ENCODE peak calls at places on chromosomes 3 and 15, in seven cellular contexts. One of them, this sample, is unnamed.
A peak's percentile ranks its signal among the peaks of the same experiment; 100 is the strongest.

GRCh38 chr15:27235689-27236088 is 264.7 kb downstream of the GABRG3 start:
- DNase-seq in upper lobe of right lung: no peak
- DNase-seq in osteoblast: no peak
- DNase-seq in adrenal gland: no peak
- DNase-seq in heart right ventricle: no peak
- DNase-seq in GM23248: peak; percentile 40
- DNase-seq in ascending aorta: no peak
- DNase-seq in this sample: no peak

GRCh38 chr3:65939841-65940246 is 98.9 kb downstream of the MAGI1 start:
- DNase-seq in upper lobe of right lung: no peak
- DNase-seq in osteoblast: peak; percentile 86
- DNase-seq in adrenal gland: no peak
- DNase-seq in heart right ventricle: no peak
- DNase-seq in GM23248: peak; percentile 68
- DNase-seq in ascending aorta: no peak
- DNase-seq in this sample: no peak

GRCh38 chr3:64954995-64955636 is 267.3 kb upstream of the ADAMTS9 start:
- DNase-seq in upper lobe of right lung: no peak
- DNase-seq in osteoblast: no peak
- DNase-seq in adrenal gland: no peak
- DNase-seq in heart right ventricle: peak; percentile 32
- DNase-seq in GM23248: no peak
- DNase-seq in ascending aorta: peak; percentile 77
- DNase-seq in this sample: no peak

GRCh38 chr15:83278191-83278590 is 6.3 kb downstream of the BNC1 start:
- DNase-seq in upper lobe of right lung: no peak
- DNase-seq in osteoblast: peak; percentile 81
- DNase-seq in adrenal gland: no peak
- DNase-seq in heart right ventricle: no peak
- DNase-seq in GM23248: peak; percentile 83
- DNase-seq in ascending aorta: no peak
- DNase-seq in this sample: no peak

GRCh38 chr3:60017631-60018030 is 967.8 kb upstream of the CFAP20DC start:
- DNase-seq in upper lobe of right lung: no peak
- DNase-seq in osteoblast: no peak
- DNase-seq in adrenal gland: no peak
- DNase-seq in heart right ventricle: no peak
- DNase-seq in GM23248: peak; percentile 4
- DNase-seq in ascending aorta: no peak
- DNase-seq in this sample: no peak

GRCh38 chr3:60070366-60070765 is 1020.5 kb upstream of the CFAP20DC start:
- DNase-seq in upper lobe of right lung: no peak
- DNase-seq in osteoblast: no peak
- DNase-seq in adrenal gland: no peak
- DNase-seq in heart right ventricle: no peak
- DNase-seq in GM23248: no peak
- DNase-seq in ascending aorta: no peak
- DNase-seq in this sample: no peak

GRCh38 chr15:46316024-46316423 is 681.2 kb downstream of the SQOR start:
- DNase-seq in upper lobe of right lung: no peak
- DNase-seq in osteoblast: no peak
- DNase-seq in adrenal gland: peak; percentile 23
- DNase-seq in heart right ventricle: peak; percentile 18
- DNase-seq in GM23248: no peak
- DNase-seq in ascending aorta: no peak
- DNase-seq in this sample: no peak

GRCh38 chr15:85771781-85772445 is 22.8 kb downstream of the KLHL25 start:
- DNase-seq in upper lobe of right lung: peak; percentile 83
- DNase-seq in osteoblast: peak; percentile 94
- DNase-seq in adrenal gland: peak; percentile 54
- DNase-seq in heart right ventricle: no peak
- DNase-seq in GM23248: peak; percentile 76
- DNase-seq in ascending aorta: peak; percentile 89
- DNase-seq in this sample: no peak

GRCh38 chr3:134148534-134148933 is 102.1 kb downstream of the RYK start:
- DNase-seq in upper lobe of right lung: no peak
- DNase-seq in osteoblast: no peak
- DNase-seq in adrenal gland: no peak
- DNase-seq in heart right ventricle: no peak
- DNase-seq in GM23248: peak; percentile 57
- DNase-seq in ascending aorta: no peak
- DNase-seq in this sample: no peak

GRCh38 chr3:99084156-99084555 is 182.7 kb upstream of the DCBLD2 start:
- DNase-seq in upper lobe of right lung: no peak
- DNase-seq in osteoblast: no peak
- DNase-seq in adrenal gland: no peak
- DNase-seq in heart right ventricle: no peak
- DNase-seq in GM23248: no peak
- DNase-seq in ascending aorta: no peak
- DNase-seq in this sample: no peak

GRCh38 chr3:159200176-159200575 is 398.3 kb downstream of the MFSD1 start:
- DNase-seq in upper lobe of right lung: no peak
- DNase-seq in osteoblast: peak; percentile 26
- DNase-seq in adrenal gland: no peak
- DNase-seq in heart right ventricle: no peak
- DNase-seq in GM23248: peak; percentile 87
- DNase-seq in ascending aorta: no peak
- DNase-seq in this sample: no peak

GRCh38 chr15:35470441-35470840 is 75.5 kb downstream of the DPH6 start:
- DNase-seq in upper lobe of right lung: no peak
- DNase-seq in osteoblast: no peak
- DNase-seq in adrenal gland: peak; percentile 30
- DNase-seq in heart right ventricle: no peak
- DNase-seq in GM23248: no peak
- DNase-seq in ascending aorta: no peak
- DNase-seq in this sample: no peak

GRCh38 chr3:184602406-184603155 is 41.0 kb downstream of the EPHB3 start:
- DNase-seq in upper lobe of right lung: no peak
- DNase-seq in osteoblast: peak; percentile 94
- DNase-seq in adrenal gland: no peak
- DNase-seq in heart right ventricle: no peak
- DNase-seq in GM23248: no peak
- DNase-seq in ascending aorta: no peak
- DNase-seq in this sample: no peak

GRCh38 chr3:148757238-148757930 is 59.7 kb downstream of the AGTR1 start:
- DNase-seq in upper lobe of right lung: no peak
- DNase-seq in osteoblast: peak; percentile 67
- DNase-seq in adrenal gland: no peak
- DNase-seq in heart right ventricle: no peak
- DNase-seq in GM23248: peak; percentile 95
- DNase-seq in ascending aorta: no peak
- DNase-seq in this sample: no peak

GRCh38 chr3:65665922-65666321 is 372.8 kb downstream of the MAGI1 start:
- DNase-seq in upper lobe of right lung: no peak
- DNase-seq in osteoblast: no peak
- DNase-seq in adrenal gland: no peak
- DNase-seq in heart right ventricle: no peak
- DNase-seq in GM23248: no peak
- DNase-seq in ascending aorta: no peak
- DNase-seq in this sample: no peak

GRCh38 chr3:11603628-11604027 is 40.1 kb downstream of the VGLL4 start:
- DNase-seq in upper lobe of right lung: no peak
- DNase-seq in osteoblast: peak; percentile 83
- DNase-seq in adrenal gland: no peak
- DNase-seq in heart right ventricle: peak; percentile 61
- DNase-seq in GM23248: peak; percentile 70
- DNase-seq in ascending aorta: peak; percentile 88
- DNase-seq in this sample: no peak

GRCh38 chr3:65953881-65954733 is 84.6 kb downstream of the MAGI1 start:
- DNase-seq in upper lobe of right lung: peak; percentile 70
- DNase-seq in osteoblast: peak; percentile 35
- DNase-seq in adrenal gland: peak; percentile 30
- DNase-seq in heart right ventricle: peak; percentile 26
- DNase-seq in GM23248: no peak
- DNase-seq in ascending aorta: no peak
- DNase-seq in this sample: peak; percentile 52

GRCh38 chr15:50549326-50549725 is 2.9 kb upstream of the USP50 start:
- DNase-seq in upper lobe of right lung: no peak
- DNase-seq in osteoblast: no peak
- DNase-seq in adrenal gland: no peak
- DNase-seq in heart right ventricle: no peak
- DNase-seq in GM23248: peak; percentile 9
- DNase-seq in ascending aorta: no peak
- DNase-seq in this sample: no peak

GRCh38 chr3:71984843-71985594 is 200.1 kb upstream of the PROK2 start:
- DNase-seq in upper lobe of right lung: no peak
- DNase-seq in osteoblast: no peak
- DNase-seq in adrenal gland: no peak
- DNase-seq in heart right ventricle: no peak
- DNase-seq in GM23248: no peak
- DNase-seq in ascending aorta: no peak
- DNase-seq in this sample: no peak

GRCh38 chr15:80584561-80584964 is 110.5 kb upstream of the ABHD17C start:
- DNase-seq in upper lobe of right lung: no peak
- DNase-seq in osteoblast: no peak
- DNase-seq in adrenal gland: no peak
- DNase-seq in heart right ventricle: no peak
- DNase-seq in GM23248: no peak
- DNase-seq in ascending aorta: peak; percentile 58
- DNase-seq in this sample: no peak

GRCh38 chr3:150083653-150084037 is 113.0 kb upstream of the PFN2 start:
- DNase-seq in upper lobe of right lung: no peak
- DNase-seq in osteoblast: peak; percentile 72
- DNase-seq in adrenal gland: no peak
- DNase-seq in heart right ventricle: no peak
- DNase-seq in GM23248: peak; percentile 75
- DNase-seq in ascending aorta: no peak
- DNase-seq in this sample: no peak

DNA sequence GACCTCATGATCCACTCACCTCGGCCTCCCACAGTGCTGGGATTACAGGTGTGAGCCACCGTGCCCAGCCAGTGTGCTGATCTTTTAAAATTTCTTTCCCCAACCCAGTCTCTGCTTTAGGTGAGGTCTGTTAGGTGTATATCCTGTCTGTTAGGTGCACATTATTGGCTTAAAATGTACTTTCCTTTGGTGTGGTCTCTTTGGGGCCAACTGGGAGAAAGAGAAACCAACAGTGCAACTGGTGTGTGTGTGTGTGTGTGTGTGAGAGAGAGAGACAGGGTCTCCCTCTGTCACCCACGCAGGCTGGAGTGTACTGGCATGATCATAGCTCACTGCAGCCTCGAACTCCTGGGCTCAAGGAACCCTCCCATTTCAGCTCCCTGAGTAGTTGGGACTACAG is 50.3 kb upstream of the GNB5 start:
- DNase-seq in upper lobe of right lung: no peak
- DNase-seq in osteoblast: no peak
- DNase-seq in adrenal gland: no peak
- DNase-seq in heart right ventricle: no peak
- DNase-seq in GM23248: no peak
- DNase-seq in ascending aorta: no peak
- DNase-seq in this sample: no peak
- H3K36me3 ChIP-seq in upper lobe of right lung: peaks cover 24% of the 10 kb centered on the region
- H3K36me3 ChIP-seq in osteoblast: no peaks in the 10 kb centered on the region
- H3K36me3 ChIP-seq in adrenal gland: no peaks in the 10 kb centered on the region
- H3K36me3 ChIP-seq in heart right ventricle: no peaks in the 10 kb centered on the region
- H3K36me3 ChIP-seq in GM23248: no peaks in the 10 kb centered on the region
- H3K36me3 ChIP-seq in ascending aorta: no peaks in the 10 kb centered on the region
- H3K36me3 ChIP-seq in this sample: peaks cover 2% of the 10 kb centered on the region

GRCh38 chr15:25053000-25053815 is 98.4 kb downstream of the SNRPN start:
- DNase-seq in upper lobe of right lung: peak; percentile 32
- DNase-seq in osteoblast: peak; percentile 58
- DNase-seq in adrenal gland: no peak
- DNase-seq in heart right ventricle: no peak
- DNase-seq in GM23248: no peak
- DNase-seq in ascending aorta: no peak
- DNase-seq in this sample: no peak
- H3K9me3 ChIP-seq in upper lobe of right lung: peaks cover 92% of the 10 kb centered on the region
- H3K9me3 ChIP-seq in osteoblast: peaks cover 83% of the 10 kb centered on the region
- H3K9me3 ChIP-seq in adrenal gland: no peaks in the 10 kb centered on the region
- H3K9me3 ChIP-seq in heart right ventricle: peaks cover 100% of the 10 kb centered on the region
- H3K9me3 ChIP-seq in GM23248: no peaks in the 10 kb centered on the region
- H3K9me3 ChIP-seq in ascending aorta: peaks cover 100% of the 10 kb centered on the region
- H3K9me3 ChIP-seq in this sample: peaks cover 81% of the 10 kb centered on the region

DNA sequence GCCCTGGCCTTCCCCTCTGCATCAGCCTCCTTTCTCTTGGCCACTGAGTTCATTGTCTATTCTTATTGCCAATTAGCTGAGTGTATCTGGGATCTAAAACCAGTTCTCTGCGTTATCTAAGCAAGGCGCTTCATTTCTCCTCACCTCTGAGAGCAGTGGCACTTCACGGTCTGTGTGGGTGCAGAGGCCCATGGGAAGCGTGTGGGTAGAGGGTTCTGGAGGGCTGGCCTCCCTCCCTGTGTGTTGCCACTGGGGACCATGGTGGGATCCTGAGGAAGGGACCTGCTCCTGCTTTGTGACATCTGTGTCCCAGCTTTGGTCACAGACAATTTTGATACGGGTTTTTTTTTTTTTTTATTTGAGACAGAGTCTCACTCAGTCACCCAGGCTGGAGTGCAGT is 32.7 kb downstream of the EDEM1 start:
- DNase-seq in upper lobe of right lung: no peak
- DNase-seq in osteoblast: no peak
- DNase-seq in adrenal gland: no peak
- DNase-seq in heart right ventricle: no peak
- DNase-seq in GM23248: no peak
- DNase-seq in ascending aorta: no peak
- DNase-seq in this sample: no peak
- H3K36me3 ChIP-seq in upper lobe of right lung: peaks cover 43% of the 10 kb centered on the region
- H3K36me3 ChIP-seq in osteoblast: peaks cover 26% of the 10 kb centered on the region
- H3K36me3 ChIP-seq in adrenal gland: peaks cover 24% of the 10 kb centered on the region
- H3K36me3 ChIP-seq in heart right ventricle: peaks cover 16% of the 10 kb centered on the region
- H3K36me3 ChIP-seq in GM23248: peaks cover 27% of the 10 kb centered on the region
- H3K36me3 ChIP-seq in ascending aorta: peaks cover 28% of the 10 kb centered on the region
- H3K36me3 ChIP-seq in this sample: peaks cover 1% of the 10 kb centered on the region

GRCh38 chr3:196518999-196519737 is 4.0 kb upstream of the SMCO1 start:
- DNase-seq in upper lobe of right lung: no peak
- DNase-seq in osteoblast: peak; percentile 86
- DNase-seq in adrenal gland: peak; percentile 44
- DNase-seq in heart right ventricle: peak; percentile 75
- DNase-seq in GM23248: peak; percentile 88
- DNase-seq in ascending aorta: peak; percentile 68
- DNase-seq in this sample: peak; percentile 63
- H3K9me3 ChIP-seq in upper lobe of right lung: peaks cover 26% of the 10 kb centered on the region
- H3K9me3 ChIP-seq in osteoblast: peaks cover 15% of the 10 kb centered on the region
- H3K9me3 ChIP-seq in adrenal gland: no peaks in the 10 kb centered on the region
- H3K9me3 ChIP-seq in heart right ventricle: peaks cover 44% of the 10 kb centered on the region
- H3K9me3 ChIP-seq in GM23248: no peaks in the 10 kb centered on the region
- H3K9me3 ChIP-seq in ascending aorta: peaks cover 31% of the 10 kb centered on the region
- H3K9me3 ChIP-seq in this sample: peaks cover 33% of the 10 kb centered on the region

This sample was measured in Caco-2.